ENCODE peak calls at places on chromosome 10, in five cellular contexts. E is mucosa of descending colon, G is GM12878, V is endothelial cell, C is heart left ventricle. L is an unnamed sample.
A peak's percentile ranks its signal among the peaks of the same experiment; 100 is the strongest.

GRCh38 chr10:124998624-124999291 is 56.8 kb downstream of the ZRANB1 start:
- DNase-seq in E (peak; percentile 2), G (no peak), V (no peak), C (no peak), L (no peak)

GRCh38 chr10:51877636-51878035 is 178.2 kb upstream of the CSTF2T start:
- DNase-seq in E (no peak), G (no peak), V (no peak), C (no peak), L (no peak)

GRCh38 chr10:99913831-99914235 is 95.9 kb downstream of the DNMBP start:
- DNase-seq in E (peak; percentile 65), G (no peak), V (peak; percentile 54), C (no peak), L (peak; percentile 31)

GRCh38 chr10:80090120-80090519 is 11.7 kb downstream of the TMEM254 start:
- DNase-seq in E (no peak), G (no peak), V (no peak), C (no peak), L (no peak)

GRCh38 chr10:6583447-6583846 is 3.4 kb upstream of the PRKCQ start:
- DNase-seq in E (peak; percentile 21), G (no peak), V (peak; percentile 12), C (no peak), L (no peak)

GRCh38 chr10:77165445-77166316 is 471.9 kb downstream of the KCNMA1 start:
- DNase-seq in E (peak; percentile 75), G (peak; percentile 24), V (peak; percentile 66), C (peak; percentile 29), L (peak; percentile 42)

GRCh38 chr10:132388901-132389630 is 7.9 kb upstream of the PWWP2B start:
- DNase-seq in E (peak; percentile 40), G (no peak), V (no peak), C (no peak), L (peak; percentile 66)

GRCh38 chr10:1515780-1516491 is 221.4 kb downstream of the ADARB2 start:
- DNase-seq in E (no peak), G (no peak), V (no peak), C (no peak), L (no peak)

GRCh38 chr10:46020871-46021553 is 9.4 kb downstream of the NCOA4 start:
- DNase-seq in E (no peak), G (no peak), V (no peak), C (no peak), L (no peak)

GRCh38 chr10:132069849-132070182 is 4.1 kb downstream of the JAKMIP3 start:
- DNase-seq in E (no peak), G (no peak), V (no peak), C (no peak), L (no peak)

GRCh38 chr10:128267581-128267980 is 141.4 kb upstream of the MKI67 start:
- DNase-seq in E (no peak), G (no peak), V (no peak), C (no peak), L (no peak)

GRCh38 chr10:62044569-62044968 is 143.1 kb downstream of the ARID5B start:
- DNase-seq in E (no peak), G (no peak), V (no peak), C (no peak), L (no peak)

GRCh38 chr10:31340343-31340742 is 21.3 kb downstream of the ZEB1 start:
- DNase-seq in E (no peak), G (no peak), V (no peak), C (no peak), L (no peak)

GRCh38 chr10:70117646-70118045 is 15.0 kb downstream of the AIFM2 start:
- DNase-seq in E (no peak), G (no peak), V (no peak), C (no peak), L (no peak)

GRCh38 chr10:133614830-133615580 is 11.6 kb downstream of the FRG2B start:
- DNase-seq in E (peak; percentile 23), G (no peak), V (no peak), C (no peak), L (no peak)

GRCh38 chr10:70555371-70555770 is 47.2 kb downstream of the PRF1 start:
- DNase-seq in E (no peak), G (no peak), V (no peak), C (peak; percentile 7), L (no peak)

GRCh38 chr10:70532554-70533188 is 54.1 kb downstream of the PALD1 start:
- DNase-seq in E (no peak), G (no peak), V (no peak), C (no peak), L (no peak)

GRCh38 chr10:95560288-95561199 is 627 bp downstream of the SORBS1 start:
- DNase-seq in E (peak; percentile 70), G (no peak), V (no peak), C (peak; percentile 47), L (peak; percentile 60)

GRCh38 chr10:102150970-102151773 is 1.0 kb upstream of the NOLC1 start:
- DNase-seq in E (no peak), G (no peak), V (no peak), C (no peak), L (no peak)

GRCh38 chr10:94212876-94213595 is 149.7 kb downstream of the NOC3L start:
- DNase-seq in E (no peak), G (no peak), V (no peak), C (no peak), L (no peak)

GRCh38 chr10:130804281-130804680 is 507.2 kb downstream of the TCERG1L start:
- DNase-seq in E (no peak), G (no peak), V (no peak), C (no peak), L (no peak)

GRCh38 chr10:28924585-28925153 is 247.3 kb downstream of the BAMBI start:
- DNase-seq in E (no peak), G (no peak), V (no peak), C (no peak), L (no peak)

GRCh38 chr10:102553771-102554170 is 50.0 kb downstream of the SUFU start:
- DNase-seq in E (no peak), G (no peak), V (no peak), C (no peak), L (no peak)

DNA sequence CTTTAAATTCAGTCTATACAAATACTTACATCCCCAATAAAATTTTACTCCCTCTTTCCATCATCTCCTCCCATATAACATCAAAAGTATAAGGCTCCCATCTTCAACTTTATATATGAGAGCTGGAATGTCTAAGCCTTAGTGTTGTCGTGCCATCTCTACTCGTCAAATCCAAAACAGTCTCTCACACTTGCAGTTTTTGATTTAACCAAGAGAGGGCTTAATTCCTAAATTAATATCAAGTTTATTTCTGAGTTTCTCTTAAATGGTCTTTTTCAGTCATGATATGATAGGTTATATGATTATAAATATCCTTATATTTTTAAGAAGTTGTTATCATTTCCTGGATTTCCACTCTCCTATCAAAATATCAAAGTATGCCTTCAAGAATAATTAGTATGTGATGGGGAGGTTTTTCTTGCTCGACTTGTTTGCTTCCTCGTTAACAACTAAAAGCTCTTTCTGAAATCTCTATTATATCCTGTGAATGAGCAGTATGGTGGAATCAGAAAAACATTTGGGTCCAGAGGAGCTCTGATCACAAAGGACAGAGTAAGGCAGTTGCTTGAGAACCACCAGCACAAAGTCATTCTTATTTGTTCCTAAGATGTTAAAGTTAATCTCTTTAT is 12.5 kb upstream of the LIPK start:
- DNase-seq in E (no peak), G (no peak), V (no peak), C (no peak), L (no peak)
- TF ChIP-seq CTCF in E (no peak), G (no peak), V (peak; percentile 26), C (no peak), L (no peak)

DNA sequence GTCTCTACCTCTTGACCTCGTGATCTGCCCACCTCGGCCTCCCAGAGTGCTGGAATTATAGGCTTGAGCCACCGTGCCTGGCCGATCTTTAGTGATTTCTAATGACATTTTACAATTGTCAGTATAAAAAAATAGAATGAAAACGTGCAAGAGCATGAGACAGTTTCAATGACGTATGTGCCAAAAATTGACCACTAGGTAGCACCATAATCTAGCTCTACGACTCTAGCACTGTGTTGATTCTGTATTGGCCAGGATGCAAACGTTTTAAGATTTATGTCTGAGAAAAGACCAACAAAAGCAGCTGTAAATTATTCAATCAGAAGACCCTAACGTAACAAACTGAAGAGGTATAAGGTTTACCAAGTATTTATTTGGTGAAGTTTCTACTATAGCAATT is 25.4 kb upstream of the EXOC6 start:
- DNase-seq in E (no peak), G (no peak), V (no peak), C (no peak), L (no peak)
- TF ChIP-seq CTCF in E (no peak), G (no peak), V (no peak), C (peak; percentile 38), L (no peak)

GRCh38 chr10:16931919-16932318 is 114.7 kb upstream of the RSU1 start:
- DNase-seq in E (no peak), G (no peak), V (no peak), C (no peak), L (no peak)

GRCh38 chr10:16929067-16929466 is 111.8 kb upstream of the RSU1 start:
- DNase-seq in E (no peak), G (no peak), V (no peak), C (no peak), L (no peak)

GRCh38 chr10:16930540-16930939 is 113.3 kb upstream of the RSU1 start:
- DNase-seq in E (no peak), G (no peak), V (no peak), C (no peak), L (no peak)

DNA sequence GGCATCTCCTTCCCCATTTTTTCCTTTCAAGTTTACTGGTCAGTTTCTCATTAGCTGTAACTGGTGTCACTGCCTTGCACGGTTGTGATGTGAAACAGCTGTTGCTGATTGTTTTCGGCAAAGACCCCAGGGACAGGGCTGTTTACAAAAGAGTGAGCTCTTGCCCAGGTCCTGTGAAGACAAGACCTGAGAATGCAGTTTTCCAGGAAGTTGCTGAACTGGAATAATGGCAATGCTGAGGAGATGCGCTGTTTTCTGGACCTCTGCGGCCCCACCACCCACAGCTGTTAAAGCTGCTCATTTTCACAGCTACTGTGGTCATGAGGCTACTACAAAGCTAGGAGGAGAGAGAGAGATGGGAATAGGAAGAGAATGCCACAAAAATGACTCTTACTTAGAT is 116.6 kb upstream of the RSU1 start:
- DNase-seq in E (no peak), G (no peak), V (no peak), C (no peak), L (no peak)
- TF ChIP-seq CTCF in E (no peak), G (no peak), V (no peak), C (no peak), L (no peak)

GRCh38 chr10:113438660-113439059 is 114.2 kb upstream of the HABP2 start:
- DNase-seq in E (no peak), G (no peak), V (no peak), C (no peak), L (no peak)

GRCh38 chr10:113444766-113445365 is 108.0 kb upstream of the HABP2 start:
- DNase-seq in E (no peak), G (no peak), V (no peak), C (no peak), L (no peak)

GRCh38 chr10:113441220-113441619 is 111.6 kb upstream of the HABP2 start:
- DNase-seq in E (no peak), G (no peak), V (no peak), C (no peak), L (no peak)

GRCh38 chr10:113442340-113442739 is 110.5 kb upstream of the HABP2 start:
- DNase-seq in E (no peak), G (no peak), V (no peak), C (no peak), L (no peak)

DNA sequence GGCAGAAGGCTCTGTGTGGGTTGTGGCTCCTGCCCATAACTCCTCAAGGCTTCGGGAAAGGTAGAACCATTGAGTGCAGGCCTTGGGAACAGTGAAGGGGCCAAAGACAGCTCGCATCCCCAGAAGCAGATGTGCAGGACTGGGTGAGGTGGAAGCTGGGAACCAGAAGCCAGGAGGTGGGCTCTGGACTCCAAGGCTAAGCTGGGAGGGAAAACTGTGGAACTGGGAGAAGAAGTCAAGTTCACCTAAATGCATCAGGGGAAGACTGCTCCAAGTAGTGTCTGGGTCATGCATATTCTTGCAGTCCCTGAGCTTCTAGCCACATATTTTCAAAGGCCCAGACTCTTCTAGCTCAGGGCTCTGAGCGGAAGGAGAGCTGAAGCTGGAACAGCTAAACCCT is 111.0 kb upstream of the HABP2 start:
- DNase-seq in E (no peak), G (no peak), V (no peak), C (no peak), L (no peak)
- TF ChIP-seq CTCF in E (no peak), G (no peak), V (no peak), C (no peak), L (no peak)

L was measured in glutamatergic neuron.